ENCODE peak calls at places on chromosomes 13 and 19, in six cellular contexts. One of them, this sample, is unnamed.

GRCh38 chr13:27125357-27126282 is 46.0 kb downstream of the USP12 start:
- DNase-seq in HTR-8/SVneo: no peak
- DNase-seq in M059J: no peak
- DNase-seq in brain microvascular endothelial cell: no peak
- DNase-seq in endothelial cell: no peak
- DNase-seq in dermis blood vessel endothelial cell: no peak
- DNase-seq in this sample: no peak

GRCh38 chr19:50198431-50199253 is 4.8 kb upstream of the MYH14 start:
- DNase-seq in HTR-8/SVneo: no peak
- DNase-seq in M059J: no peak
- DNase-seq in brain microvascular endothelial cell: no peak
- DNase-seq in endothelial cell: no peak
- DNase-seq in dermis blood vessel endothelial cell: no peak
- DNase-seq in this sample: no peak

GRCh38 chr13:98960331-98961203 is 17.3 kb downstream of the DOCK9 start:
- DNase-seq in HTR-8/SVneo: no peak
- DNase-seq in M059J: no peak
- DNase-seq in brain microvascular endothelial cell: no peak
- DNase-seq in endothelial cell: no peak
- DNase-seq in dermis blood vessel endothelial cell: peak; percentile 83
- DNase-seq in this sample: no peak

GRCh38 chr19:31232871-31233270 is 116.4 kb downstream of the TSHZ3 start:
- DNase-seq in HTR-8/SVneo: no peak
- DNase-seq in M059J: peak; percentile 24
- DNase-seq in brain microvascular endothelial cell: peak; percentile 63
- DNase-seq in endothelial cell: no peak
- DNase-seq in dermis blood vessel endothelial cell: no peak
- DNase-seq in this sample: no peak

GRCh38 chr19:38004100-38004504 is 97.1 kb downstream of the SIPA1L3 start:
- DNase-seq in HTR-8/SVneo: no peak
- DNase-seq in M059J: peak; percentile 80
- DNase-seq in brain microvascular endothelial cell: peak; percentile 26
- DNase-seq in endothelial cell: no peak
- DNase-seq in dermis blood vessel endothelial cell: no peak
- DNase-seq in this sample: no peak

GRCh38 chr19:13995017-13995728 is 10.9 kb downstream of the RFX1 start:
- DNase-seq in HTR-8/SVneo: no peak
- DNase-seq in M059J: no peak
- DNase-seq in brain microvascular endothelial cell: no peak
- DNase-seq in endothelial cell: no peak
- DNase-seq in dermis blood vessel endothelial cell: peak; percentile 34
- DNase-seq in this sample: no peak

GRCh38 chr19:12965017-12965811 is 4.2 kb upstream of the DAND5 start:
- DNase-seq in HTR-8/SVneo: peak; percentile 85
- DNase-seq in M059J: peak; percentile 79
- DNase-seq in brain microvascular endothelial cell: peak; percentile 64
- DNase-seq in endothelial cell: peak; percentile 91
- DNase-seq in dermis blood vessel endothelial cell: peak; percentile 85
- DNase-seq in this sample: peak; percentile 85

GRCh38 chr19:55694241-55694655 is 19.2 kb downstream of the EPN1 start:
- DNase-seq in HTR-8/SVneo: no peak
- DNase-seq in M059J: no peak
- DNase-seq in brain microvascular endothelial cell: no peak
- DNase-seq in endothelial cell: no peak
- DNase-seq in dermis blood vessel endothelial cell: no peak
- DNase-seq in this sample: no peak

GRCh38 chr19:17330546-17331253 is 4.0 kb downstream of the ANO8 start:
- DNase-seq in HTR-8/SVneo: no peak
- DNase-seq in M059J: no peak
- DNase-seq in brain microvascular endothelial cell: no peak
- DNase-seq in endothelial cell: no peak
- DNase-seq in dermis blood vessel endothelial cell: no peak
- DNase-seq in this sample: no peak

GRCh38 chr19:47343194-47343802 is 5.8 kb upstream of the DHX34 start:
- DNase-seq in HTR-8/SVneo: no peak
- DNase-seq in M059J: no peak
- DNase-seq in brain microvascular endothelial cell: no peak
- DNase-seq in endothelial cell: no peak
- DNase-seq in dermis blood vessel endothelial cell: no peak
- DNase-seq in this sample: no peak

GRCh38 chr13:20441879-20442278 is 83.8 kb downstream of the CRYL1 start:
- DNase-seq in HTR-8/SVneo: no peak
- DNase-seq in M059J: peak; percentile 58
- DNase-seq in brain microvascular endothelial cell: no peak
- DNase-seq in endothelial cell: no peak
- DNase-seq in dermis blood vessel endothelial cell: peak; percentile 28
- DNase-seq in this sample: peak; percentile 19

GRCh38 chr19:23409392-23410048 is 14.2 kb upstream of the ZNF91 start:
- DNase-seq in HTR-8/SVneo: no peak
- DNase-seq in M059J: no peak
- DNase-seq in brain microvascular endothelial cell: no peak
- DNase-seq in endothelial cell: no peak
- DNase-seq in dermis blood vessel endothelial cell: no peak
- DNase-seq in this sample: no peak

GRCh38 chr13:111469916-111470506 is 149.6 kb downstream of the TEX29 start:
- DNase-seq in HTR-8/SVneo: no peak
- DNase-seq in M059J: no peak
- DNase-seq in brain microvascular endothelial cell: no peak
- DNase-seq in endothelial cell: no peak
- DNase-seq in dermis blood vessel endothelial cell: peak; percentile 11
- DNase-seq in this sample: no peak

GRCh38 chr19:15702590-15702930 is 25.3 kb upstream of the OR10H2 start:
- DNase-seq in HTR-8/SVneo: peak; percentile 20
- DNase-seq in M059J: peak; percentile 61
- DNase-seq in brain microvascular endothelial cell: no peak
- DNase-seq in endothelial cell: no peak
- DNase-seq in dermis blood vessel endothelial cell: peak; percentile 90
- DNase-seq in this sample: peak; percentile 85

GRCh38 chr19:1130801-1131717 is 27.3 kb downstream of the GPX4 start:
- DNase-seq in HTR-8/SVneo: no peak
- DNase-seq in M059J: no peak
- DNase-seq in brain microvascular endothelial cell: no peak
- DNase-seq in endothelial cell: no peak
- DNase-seq in dermis blood vessel endothelial cell: peak; percentile 40
- DNase-seq in this sample: no peak

GRCh38 chr19:51552996-51553725 is 17.9 kb upstream of the ZNF175 start:
- DNase-seq in HTR-8/SVneo: peak; percentile 81
- DNase-seq in M059J: peak; percentile 64
- DNase-seq in brain microvascular endothelial cell: peak; percentile 70
- DNase-seq in endothelial cell: peak; percentile 92
- DNase-seq in dermis blood vessel endothelial cell: peak; percentile 80
- DNase-seq in this sample: peak; percentile 84

GRCh38 chr13:29511980-29512379 is 83.5 kb downstream of the SLC7A1 start:
- DNase-seq in HTR-8/SVneo: no peak
- DNase-seq in M059J: no peak
- DNase-seq in brain microvascular endothelial cell: no peak
- DNase-seq in endothelial cell: no peak
- DNase-seq in dermis blood vessel endothelial cell: no peak
- DNase-seq in this sample: no peak

GRCh38 chr13:55000043-55000442 is 1971.4 kb downstream of the OLFM4 start:
- DNase-seq in HTR-8/SVneo: no peak
- DNase-seq in M059J: no peak
- DNase-seq in brain microvascular endothelial cell: no peak
- DNase-seq in endothelial cell: no peak
- DNase-seq in dermis blood vessel endothelial cell: no peak
- DNase-seq in this sample: no peak

GRCh38 chr13:59562924-59563323 is 600.8 kb downstream of the DIAPH3 start:
- DNase-seq in HTR-8/SVneo: no peak
- DNase-seq in M059J: no peak
- DNase-seq in brain microvascular endothelial cell: no peak
- DNase-seq in endothelial cell: no peak
- DNase-seq in dermis blood vessel endothelial cell: no peak
- DNase-seq in this sample: no peak

GRCh38 chr19:29860492-29860891 is 48.7 kb downstream of the CCNE1 start:
- DNase-seq in HTR-8/SVneo: no peak
- DNase-seq in M059J: peak; percentile 43
- DNase-seq in brain microvascular endothelial cell: no peak
- DNase-seq in endothelial cell: no peak
- DNase-seq in dermis blood vessel endothelial cell: no peak
- DNase-seq in this sample: peak; percentile 28

GRCh38 chr19:42018503-42019193 is 24.6 kb upstream of the ATP1A3 start:
- DNase-seq in HTR-8/SVneo: peak; percentile 53
- DNase-seq in M059J: peak; percentile 20
- DNase-seq in brain microvascular endothelial cell: peak; percentile 7
- DNase-seq in endothelial cell: no peak
- DNase-seq in dermis blood vessel endothelial cell: no peak
- DNase-seq in this sample: no peak

GRCh38 chr13:103371271-103371670 is 305.1 kb upstream of the SLC10A2 start:
- DNase-seq in HTR-8/SVneo: no peak
- DNase-seq in M059J: no peak
- DNase-seq in brain microvascular endothelial cell: peak; percentile 68
- DNase-seq in endothelial cell: no peak
- DNase-seq in dermis blood vessel endothelial cell: no peak
- DNase-seq in this sample: no peak

GRCh38 chr19:45395524-45396388 is 9.1 kb downstream of the PPP1R13L start:
- DNase-seq in HTR-8/SVneo: no peak
- DNase-seq in M059J: no peak
- DNase-seq in brain microvascular endothelial cell: no peak
- DNase-seq in endothelial cell: peak; percentile 57
- DNase-seq in dermis blood vessel endothelial cell: no peak
- DNase-seq in this sample: no peak

GRCh38 chr13:40631605-40632004 is 34.8 kb downstream of the FOXO1 start:
- DNase-seq in HTR-8/SVneo: no peak
- DNase-seq in M059J: no peak
- DNase-seq in brain microvascular endothelial cell: no peak
- DNase-seq in endothelial cell: no peak
- DNase-seq in dermis blood vessel endothelial cell: no peak
- DNase-seq in this sample: no peak

GRCh38 chr13:61414136-61414535 is 1.5 kb downstream of the PCDH20 start:
- DNase-seq in HTR-8/SVneo: no peak
- DNase-seq in M059J: no peak
- DNase-seq in brain microvascular endothelial cell: no peak
- DNase-seq in endothelial cell: no peak
- DNase-seq in dermis blood vessel endothelial cell: no peak
- DNase-seq in this sample: no peak

GRCh38 chr19:17098326-17098725 is 22.7 kb downstream of the MYO9B start:
- DNase-seq in HTR-8/SVneo: no peak
- DNase-seq in M059J: no peak
- DNase-seq in brain microvascular endothelial cell: no peak
- DNase-seq in endothelial cell: no peak
- DNase-seq in dermis blood vessel endothelial cell: no peak
- DNase-seq in this sample: no peak

GRCh38 chr19:54916822-54917221 is 10.9 kb downstream of the NCR1 start:
- DNase-seq in HTR-8/SVneo: no peak
- DNase-seq in M059J: no peak
- DNase-seq in brain microvascular endothelial cell: no peak
- DNase-seq in endothelial cell: no peak
- DNase-seq in dermis blood vessel endothelial cell: no peak
- DNase-seq in this sample: no peak

GRCh38 chr19:32457540-32457939 is 52.0 kb downstream of the DPY19L3 start:
- DNase-seq in HTR-8/SVneo: no peak
- DNase-seq in M059J: no peak
- DNase-seq in brain microvascular endothelial cell: peak; percentile 2
- DNase-seq in endothelial cell: no peak
- DNase-seq in dermis blood vessel endothelial cell: no peak
- DNase-seq in this sample: no peak

GRCh38 chr13:22091971-22092300 is 421.1 kb downstream of the FGF9 start:
- DNase-seq in HTR-8/SVneo: no peak
- DNase-seq in M059J: no peak
- DNase-seq in brain microvascular endothelial cell: no peak
- DNase-seq in endothelial cell: no peak
- DNase-seq in dermis blood vessel endothelial cell: no peak
- DNase-seq in this sample: no peak

GRCh38 chr13:110285991-110286923 is 20.7 kb downstream of the COL4A1 start:
- DNase-seq in HTR-8/SVneo: no peak
- DNase-seq in M059J: no peak
- DNase-seq in brain microvascular endothelial cell: no peak
- DNase-seq in endothelial cell: no peak
- DNase-seq in dermis blood vessel endothelial cell: no peak
- DNase-seq in this sample: no peak

GRCh38 chr13:77034883-77035282 is 7.9 kb upstream of the FBXL3 start:
- DNase-seq in HTR-8/SVneo: no peak
- DNase-seq in M059J: peak; percentile 54
- DNase-seq in brain microvascular endothelial cell: peak; percentile 55
- DNase-seq in endothelial cell: no peak
- DNase-seq in dermis blood vessel endothelial cell: no peak
- DNase-seq in this sample: no peak

GRCh38 chr19:42420055-42420544 is 7.1 kb downstream of the LIPE start:
- DNase-seq in HTR-8/SVneo: peak; percentile 41
- DNase-seq in M059J: peak; percentile 43
- DNase-seq in brain microvascular endothelial cell: peak; percentile 44
- DNase-seq in endothelial cell: peak; percentile 62
- DNase-seq in dermis blood vessel endothelial cell: peak; percentile 75
- DNase-seq in this sample: peak; percentile 23

GRCh38 chr13:114088234-114088633 is 44.2 kb downstream of the RASA3 start:
- DNase-seq in HTR-8/SVneo: no peak
- DNase-seq in M059J: no peak
- DNase-seq in brain microvascular endothelial cell: no peak
- DNase-seq in endothelial cell: no peak
- DNase-seq in dermis blood vessel endothelial cell: no peak
- DNase-seq in this sample: no peak

GRCh38 chr13:106098778-106099177 is 436.7 kb downstream of the EFNB2 start:
- DNase-seq in HTR-8/SVneo: no peak
- DNase-seq in M059J: no peak
- DNase-seq in brain microvascular endothelial cell: no peak
- DNase-seq in endothelial cell: no peak
- DNase-seq in dermis blood vessel endothelial cell: no peak
- DNase-seq in this sample: peak; percentile 5

GRCh38 chr13:50991624-50992610 is 82.3 kb downstream of the RNASEH2B start:
- DNase-seq in HTR-8/SVneo: no peak
- DNase-seq in M059J: peak; percentile 5
- DNase-seq in brain microvascular endothelial cell: no peak
- DNase-seq in endothelial cell: no peak
- DNase-seq in dermis blood vessel endothelial cell: no peak
- DNase-seq in this sample: no peak